ENCODE peak calls at places on chromosomes 12 and 14, in eight cellular contexts. I is bronchial epithelial cell; E is CD8-positive, alpha-beta T cell; C is gastrocnemius medialis; F is tibial artery; W is K562; A is heart right ventricle; J is endodermal cell. M is an unnamed sample.

GRCh38 chr14:79016828-79017505 is 846.8 kb downstream of the NRXN3 start:
- DNase-seq in I (peak), E (no peak), C (no peak), F (no peak), W (no peak), A (no peak), J (no peak), M (no peak)

GRCh38 chr14:73997944-73998451 is 21.1 kb downstream of the ENTPD5 start:
- DNase-seq in I (no peak), E (no peak), C (no peak), F (no peak), W (no peak), A (no peak), J (no peak), M (no peak)

GRCh38 chr14:52873694-52874093 is 77.2 kb downstream of the FERMT2 start:
- DNase-seq in I (peak), E (no peak), C (peak), F (no peak), W (no peak), A (no peak), J (no peak), M (peak)

GRCh38 chr12:41364211-41364610 is 176.1 kb downstream of the PDZRN4 start:
- DNase-seq in I (no peak), E (no peak), C (no peak), F (no peak), W (no peak), A (no peak), J (no peak), M (no peak)

GRCh38 chr12:131258396-131258795 is 304.7 kb downstream of the ADGRD1 start:
- DNase-seq in I (no peak), E (no peak), C (no peak), F (no peak), W (no peak), A (no peak), J (no peak), M (no peak)

GRCh38 chr12:3628629-3629028 is 124.3 kb downstream of the CRACR2A start:
- DNase-seq in I (no peak), E (no peak), C (no peak), F (no peak), W (no peak), A (no peak), J (no peak), M (no peak)

GRCh38 chr14:65840786-65841185 is 428.3 kb downstream of the FUT8 start:
- DNase-seq in I (no peak), E (no peak), C (no peak), F (no peak), W (no peak), A (no peak), J (no peak), M (no peak)

GRCh38 chr12:84919271-84919670 is 6.7 kb upstream of the SLC6A15 start:
- DNase-seq in I (peak), E (no peak), C (no peak), F (no peak), W (no peak), A (no peak), J (no peak), M (no peak)

GRCh38 chr14:87430810-87431209 is 562.2 kb downstream of the GALC start:
- DNase-seq in I (peak), E (no peak), C (no peak), F (no peak), W (no peak), A (no peak), J (no peak), M (no peak)

GRCh38 chr14:95061317-95062093 is 95.8 kb downstream of the DICER1 start:
- DNase-seq in I (no peak), E (no peak), C (no peak), F (no peak), W (no peak), A (no peak), J (no peak), M (peak)

GRCh38 chr14:50359631-50360030 is 37.0 kb downstream of the CDKL1 start:
- DNase-seq in I (no peak), E (no peak), C (no peak), F (no peak), W (no peak), A (no peak), J (no peak), M (no peak)

GRCh38 chr12:101038289-101038871 is 171.7 kb downstream of the SLC5A8 start:
- DNase-seq in I (peak), E (no peak), C (no peak), F (no peak), W (no peak), A (no peak), J (no peak), M (no peak)

GRCh38 chr14:68941820-68942219 is 37.3 kb downstream of the ACTN1 start:
- DNase-seq in I (peak), E (no peak), C (peak), F (peak), W (no peak), A (peak), J (peak), M (peak)

GRCh38 chr12:12714276-12715001 is 2.7 kb upstream of the CDKN1B start:
- DNase-seq in I (peak), E (peak), C (peak), F (no peak), W (peak), A (peak), J (peak), M (no peak)

GRCh38 chr14:99595034-99595433 is 9.0 kb downstream of the CCDC85C start:
- DNase-seq in I (no peak), E (no peak), C (no peak), F (no peak), W (no peak), A (no peak), J (no peak), M (no peak)

GRCh38 chr12:1781770-1782169 is 38.6 kb upstream of the LRTM2 start:
- DNase-seq in I (no peak), E (no peak), C (no peak), F (no peak), W (peak), A (no peak), J (peak), M (no peak)

GRCh38 chr14:38553586-38553985 is 297.7 kb upstream of the CLEC14A start:
- DNase-seq in I (no peak), E (no peak), C (no peak), F (no peak), W (no peak), A (no peak), J (no peak), M (no peak)

GRCh38 chr14:91418387-91419043 is 895 bp upstream of the CCDC88C start:
- DNase-seq in I (peak), E (peak), C (peak), F (no peak), W (peak), A (peak), J (peak), M (no peak)

GRCh38 chr12:7750350-7750749 is 3.2 kb upstream of the CLEC4C start:
- DNase-seq in I (no peak), E (no peak), C (no peak), F (no peak), W (no peak), A (no peak), J (no peak), M (no peak)

GRCh38 chr14:35818346-35819115 is 7.6 kb upstream of the BRMS1L start:
- DNase-seq in I (peak), E (no peak), C (no peak), F (no peak), W (peak), A (peak), J (no peak), M (no peak)

GRCh38 chr14:89337161-89337560 is 79.9 kb downstream of the FOXN3 start:
- DNase-seq in I (no peak), E (no peak), C (no peak), F (no peak), W (no peak), A (no peak), J (no peak), M (no peak)

GRCh38 chr14:75236897-75237296 is 41.7 kb upstream of the FOS start:
- DNase-seq in I (no peak), E (no peak), C (no peak), F (no peak), W (no peak), A (no peak), J (no peak), M (no peak)

GRCh38 chr14:34554540-34555250 is 15.2 kb upstream of the EAPP start:
- DNase-seq in I (peak), E (no peak), C (no peak), F (peak), W (peak), A (no peak), J (no peak), M (peak)
- H3K4me3 ChIP-seq in I (no peak), E (no peak), C (no peak), F (no peak), W (no peak), A (no peak), J (peak), M (no peak)

DNA sequence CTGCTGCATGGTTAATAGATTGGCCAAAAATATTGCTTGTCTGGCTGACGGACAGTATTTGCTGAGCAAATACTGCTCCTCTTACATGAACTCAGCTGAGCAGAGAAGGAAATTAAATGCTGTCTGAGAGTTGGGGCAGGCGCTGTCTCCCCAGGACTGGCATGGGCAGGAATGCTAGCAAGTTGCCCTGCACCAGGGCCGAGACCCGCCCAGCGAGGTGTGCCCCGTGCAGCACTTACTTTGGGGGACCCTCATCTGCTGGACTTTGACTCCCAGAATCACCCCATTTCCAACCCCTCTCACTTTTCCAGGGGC is 1.4 kb downstream of the FBRSL1 start:
- DNase-seq in I (peak), E (no peak), C (no peak), F (no peak), W (no peak), A (no peak), J (no peak), M (no peak)
- H3K4me3 ChIP-seq in I (peak), E (peak), C (peak), F (peak), W (peak), A (peak), J (peak), M (peak)

GRCh38 chr12:106480259-106480658 is 102.5 kb upstream of the RFX4 start:
- DNase-seq in I (peak), E (no peak), C (no peak), F (no peak), W (no peak), A (no peak), J (no peak), M (no peak)
- H3K4me3 ChIP-seq in I (no peak), E (no peak), C (no peak), F (no peak), W (no peak), A (no peak), J (no peak), M (no peak)

GRCh38 chr12:47025798-47026197 is 53.6 kb upstream of the PCED1B start:
- DNase-seq in I (no peak), E (no peak), C (no peak), F (no peak), W (no peak), A (no peak), J (no peak), M (no peak)

GRCh38 chr12:47029903-47030302 is 49.5 kb upstream of the PCED1B start:
- DNase-seq in I (no peak), E (no peak), C (no peak), F (no peak), W (no peak), A (no peak), J (no peak), M (no peak)

GRCh38 chr12:47028981-47029708 is 50.3 kb upstream of the PCED1B start:
- DNase-seq in I (peak), E (no peak), C (no peak), F (no peak), W (no peak), A (no peak), J (no peak), M (no peak)

GRCh38 chr12:47026291-47026690 is 53.1 kb upstream of the PCED1B start:
- DNase-seq in I (no peak), E (no peak), C (no peak), F (no peak), W (no peak), A (no peak), J (no peak), M (no peak)

DNA sequence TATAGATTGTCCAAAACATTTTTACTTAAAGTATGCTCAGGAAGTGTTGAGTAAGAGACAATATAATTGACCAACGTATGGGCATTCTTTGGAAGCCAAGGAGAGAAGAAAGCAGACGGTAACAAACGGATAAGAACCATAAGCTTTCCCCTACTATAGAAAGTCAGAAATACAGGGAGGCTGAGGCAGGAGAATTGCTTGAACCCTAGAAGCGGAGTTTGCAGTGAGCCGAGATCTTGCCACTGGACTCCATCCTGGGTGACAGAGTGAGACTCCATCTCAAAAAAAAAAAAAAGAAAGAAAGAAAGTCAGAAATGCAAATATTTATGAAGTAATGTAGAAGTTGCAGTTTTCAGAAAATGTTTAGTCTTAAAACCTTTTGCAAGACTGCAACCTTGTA is 51.2 kb upstream of the PCED1B start:
- DNase-seq in I (no peak), E (no peak), C (no peak), F (no peak), W (no peak), A (no peak), J (no peak), M (no peak)
- H3K4me3 ChIP-seq in I (no peak), E (no peak), C (no peak), F (no peak), W (no peak), A (no peak), J (no peak), M (no peak)

DNA sequence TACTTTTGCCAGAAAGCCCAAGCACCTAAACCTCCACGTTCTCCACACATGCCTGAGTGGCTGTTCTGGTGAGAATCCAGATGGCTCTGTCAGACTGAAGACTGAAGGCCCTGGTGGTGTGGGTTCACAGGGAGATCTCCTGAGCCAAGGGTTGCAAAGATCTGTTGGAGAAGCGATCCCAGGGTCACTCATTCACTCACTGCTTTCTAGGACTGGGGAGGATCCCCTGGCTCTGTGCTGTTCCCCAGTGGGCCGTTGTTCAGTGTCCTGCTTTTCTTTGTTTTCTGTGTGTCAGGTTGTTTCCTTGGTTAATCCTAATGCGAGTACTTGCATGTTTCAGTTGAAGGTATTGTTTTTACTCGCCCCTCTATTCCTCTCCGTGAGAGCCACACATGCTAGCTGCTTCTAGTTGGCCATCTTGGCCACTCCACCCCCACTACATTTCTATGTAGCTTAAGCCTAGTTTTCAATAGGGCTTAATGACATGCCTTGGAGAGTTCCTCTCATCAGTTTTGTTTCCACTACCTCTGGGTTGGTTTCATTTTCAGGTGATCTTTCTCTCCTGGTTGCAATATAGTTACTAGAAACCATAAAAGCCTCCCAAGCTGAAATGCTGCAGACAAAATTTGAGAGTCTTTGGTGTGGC is 144.5 kb upstream of the SLC38A2 start:
- DNase-seq in I (peak), E (no peak), C (no peak), F (no peak), W (no peak), A (no peak), J (no peak), M (no peak)
- H3K4me3 ChIP-seq in I (no peak), E (no peak), C (no peak), F (no peak), W (no peak), A (no peak), J (no peak), M (no peak)

GRCh38 chr14:55277972-55278740 is 6.9 kb downstream of the FBXO34 start:
- DNase-seq in I (peak), E (no peak), C (no peak), F (no peak), W (no peak), A (no peak), J (no peak), M (no peak)
- H3K4me3 ChIP-seq in I (no peak), E (no peak), C (no peak), F (no peak), W (no peak), A (no peak), J (peak), M (no peak)

GRCh38 chr12:121637231-121637914 is 11.0 kb downstream of the ORAI1 start:
- DNase-seq in I (no peak), E (peak), C (peak), F (no peak), W (no peak), A (no peak), J (peak), M (no peak)
- H3K4me3 ChIP-seq in I (no peak), E (peak), C (no peak), F (no peak), W (no peak), A (no peak), J (no peak), M (no peak)

GRCh38 chr14:56959869-56960268 is 149.6 kb upstream of the OTX2 start:
- DNase-seq in I (no peak), E (no peak), C (no peak), F (no peak), W (no peak), A (no peak), J (no peak), M (no peak)

GRCh38 chr14:56964885-56965284 is 154.6 kb upstream of the OTX2 start:
- DNase-seq in I (no peak), E (no peak), C (no peak), F (no peak), W (no peak), A (no peak), J (no peak), M (no peak)

GRCh38 chr14:56962431-56962830 is 152.2 kb upstream of the OTX2 start:
- DNase-seq in I (no peak), E (no peak), C (no peak), F (no peak), W (peak), A (no peak), J (no peak), M (no peak)

GRCh38 chr14:56963381-56963780 is 153.1 kb upstream of the OTX2 start:
- DNase-seq in I (no peak), E (no peak), C (no peak), F (no peak), W (no peak), A (no peak), J (no peak), M (no peak)
- H3K4me3 ChIP-seq in I (no peak), E (no peak), C (no peak), F (no peak), W (no peak), A (no peak), J (no peak), M (no peak)

GRCh38 chr14:70808023-70808401 is 1.3 kb downstream of the MAP3K9 start:
- DNase-seq in I (peak), E (peak), C (no peak), F (no peak), W (no peak), A (no peak), J (no peak), M (no peak)
- H3K4me3 ChIP-seq in I (peak), E (peak), C (peak), F (peak), W (no peak), A (peak), J (peak), M (no peak)

GRCh38 chr12:53380797-53381738 is 1.1 kb downstream of the SP1 start:
- DNase-seq in I (peak), E (no peak), C (peak), F (peak), W (no peak), A (no peak), J (peak), M (peak)
- H3K4me3 ChIP-seq in I (peak), E (peak), C (peak), F (peak), W (peak), A (peak), J (peak), M (peak)

M was measured in sigmoid colon.